ENCODE peak calls at places on chromosomes 3 and 15, in eight cellular contexts. M is Peyer's patch; Q is stomach; I is body of pancreas; B is activated effector memory CD4-positive, alpha-beta T cell treated with anti-CD3 and anti-CD28 coated beads, Interleukin-2, amount 50 U/mL, for 16 hours; O is activated T-helper 2 cell treated with anti-CD3 and anti-CD28 coated beads, Interferon-gamma antibody, Interleukin-2, Interleukin-4, amounts not matched to agents 10 μg/mL and 5 μg/mL and 100 μg/mL, durations not matched to agents 14 hours and 24 hours and 36 hours; Y is activated CD8-positive, alpha-beta T cell treated with anti-CD3 and anti-CD28 coated beads for 36 hours; E is OCI-LY7. K is an unnamed sample.

GRCh38 chr3:112752092-112752512 is 94.6 kb downstream of the CD200R1L start:
- DNase-seq in O (no peak), Q (no peak), E (no peak), Y (no peak), M (no peak), I (no peak), B (no peak), K (no peak)

GRCh38 chr3:98772022-98772421 is 8.9 kb downstream of the ST3GAL6 start:
- DNase-seq in M (no peak), Q (no peak), E (no peak), Y (no peak), O (no peak), B (no peak), I (no peak), K (no peak)

GRCh38 chr3:43791246-43791645 is 100.5 kb downstream of the ABHD5 start:
- DNase-seq in O (no peak), E (no peak), I (no peak), B (no peak), Y (no peak), Q (no peak), M (no peak), K (no peak)

GRCh38 chr15:36696191-36696590 is 116.8 kb downstream of the CDIN1 start:
- DNase-seq in M (no peak), Q (no peak), B (no peak), I (no peak), Y (no peak), O (no peak), E (no peak), K (no peak)

GRCh38 chr15:26011916-26012315 is 148.8 kb upstream of the ATP10A start:
- DNase-seq in B (no peak), O (no peak), M (no peak), E (no peak), I (no peak), Y (no peak), Q (no peak), K (no peak)

GRCh38 chr3:169836942-169837275 is 24.2 kb upstream of the LRRC34 start:
- DNase-seq in O (no peak), E (no peak), M (no peak), Q (no peak), B (no peak), I (no peak), Y (no peak), K (no peak)

GRCh38 chr15:49620174-49620573 is 444 bp downstream of the FAM227B start:
- DNase-seq in O (no peak), I (no peak), M (no peak), E (peak; percentile 2), Q (no peak), B (no peak), Y (no peak), K (no peak)

GRCh38 chr15:99385865-99386264 is 134.6 kb downstream of the LRRC28 start:
- DNase-seq in Q (peak; percentile 65), B (no peak), E (no peak), Y (no peak), M (peak; percentile 86), O (no peak), I (no peak), K (peak; percentile 8)

GRCh38 chr15:88447206-88447605 is 20.0 kb downstream of the MRPL46 start:
- DNase-seq in I (no peak), B (no peak), Y (no peak), Q (no peak), M (no peak), O (no peak), E (peak; percentile 28), K (no peak)